ENCODE peak calls at places on chromosome 9, in eight cellular contexts. O, I, X, Z, V, D, L and Q are unnamed samples.

GRCh38 chr9:651372-651771 is 190.1 kb upstream of the DMRT1 start:
- DNase-seq in O (no peak), I (no peak), X (no peak), Z (no peak), V (peak), D (no peak), L (no peak), Q (no peak)

GRCh38 chr9:35903049-35903448 is 3.0 kb upstream of the HRCT1 start:
- DNase-seq in O (peak), I (no peak), X (peak), Z (no peak), V (peak), D (peak), L (no peak), Q (peak)

GRCh38 chr9:87039809-87040392 is 92.6 kb upstream of the GAS1 start:
- DNase-seq in O (peak), I (no peak), X (no peak), Z (no peak), V (no peak), D (peak), L (no peak), Q (peak)

GRCh38 chr9:70412678-70413426 is 1.6 kb downstream of the KLF9 start:
- DNase-seq in O (peak), I (peak), X (peak), Z (no peak), V (peak), D (peak), L (peak), Q (peak)

GRCh38 chr9:24487946-24488345 is 57.8 kb downstream of the IZUMO3 start:
- DNase-seq in O (no peak), I (no peak), X (no peak), Z (no peak), V (no peak), D (no peak), L (no peak), Q (no peak)

GRCh38 chr9:94160594-94161501 is 76.6 kb downstream of the PTPDC1 start:
- DNase-seq in O (no peak), I (no peak), X (no peak), Z (no peak), V (no peak), D (no peak), L (no peak), Q (no peak)

GRCh38 chr9:7297521-7297920 is 502.1 kb downstream of the DMAC1 start:
- DNase-seq in O (no peak), I (no peak), X (no peak), Z (no peak), V (no peak), D (no peak), L (no peak), Q (no peak)

GRCh38 chr9:133914483-133915342 is 77.4 kb downstream of the VAV2 start:
- DNase-seq in O (no peak), I (no peak), X (no peak), Z (no peak), V (no peak), D (no peak), L (no peak), Q (no peak)

GRCh38 chr9:22037954-22038690 is 29.0 kb upstream of the CDKN2B start:
- DNase-seq in O (peak), I (no peak), X (peak), Z (no peak), V (peak), D (peak), L (no peak), Q (peak)

GRCh38 chr9:99647617-99648016 is 174.1 kb upstream of the NR4A3 start:
- DNase-seq in O (no peak), I (no peak), X (no peak), Z (no peak), V (no peak), D (no peak), L (no peak), Q (no peak)

GRCh38 chr9:74511333-74511732 is 14.2 kb downstream of the RORB start:
- DNase-seq in O (no peak), I (no peak), X (no peak), Z (no peak), V (no peak), D (no peak), L (no peak), Q (no peak)